ENCODE peak calls at places on chromosomes 6 and 20, in five cellular contexts. One of them, this sample, is unnamed.

GRCh38 chr6:160194808-160195207 is 63.8 kb downstream of the SLC22A2 start:
- DNase-seq in H7: no peak
- DNase-seq in right cardiac atrium: no peak
- DNase-seq in naive thymus-derived CD8-positive, alpha-beta T cell: no peak
- DNase-seq in activated T-cell treated with anti-CD3 and anti-CD28 coated beads, Interleukin-2, amount 50 U/mL, for 4 hours: no peak
- DNase-seq in this sample: no peak

GRCh38 chr6:453152-453551 is 61.6 kb downstream of the IRF4 start:
- DNase-seq in right cardiac atrium: peak
- DNase-seq in naive thymus-derived CD8-positive, alpha-beta T cell: no peak
- DNase-seq in activated T-cell treated with anti-CD3 and anti-CD28 coated beads, Interleukin-2, amount 50 U/mL, for 4 hours: no peak
- DNase-seq in H7: no peak
- DNase-seq in this sample: peak

GRCh38 chr6:44237813-44238433 is 9.0 kb upstream of the HSP90AB1 start:
- DNase-seq in activated T-cell treated with anti-CD3 and anti-CD28 coated beads, Interleukin-2, amount 50 U/mL, for 4 hours: peak
- DNase-seq in H7: peak
- DNase-seq in right cardiac atrium: peak
- DNase-seq in naive thymus-derived CD8-positive, alpha-beta T cell: peak
- DNase-seq in this sample: peak

GRCh38 chr6:34994693-34995092 is 105.6 kb downstream of the ANKS1A start:
- DNase-seq in right cardiac atrium: no peak
- DNase-seq in activated T-cell treated with anti-CD3 and anti-CD28 coated beads, Interleukin-2, amount 50 U/mL, for 4 hours: no peak
- DNase-seq in H7: no peak
- DNase-seq in naive thymus-derived CD8-positive, alpha-beta T cell: no peak
- DNase-seq in this sample: no peak

GRCh38 chr20:50379049-50379990 is 130.9 kb upstream of the PTPN1 start:
- DNase-seq in activated T-cell treated with anti-CD3 and anti-CD28 coated beads, Interleukin-2, amount 50 U/mL, for 4 hours: no peak
- DNase-seq in naive thymus-derived CD8-positive, alpha-beta T cell: peak
- DNase-seq in H7: no peak
- DNase-seq in right cardiac atrium: peak
- DNase-seq in this sample: peak

GRCh38 chr20:48791014-48791413 is 36.8 kb downstream of the PREX1 start:
- DNase-seq in right cardiac atrium: no peak
- DNase-seq in H7: no peak
- DNase-seq in naive thymus-derived CD8-positive, alpha-beta T cell: no peak
- DNase-seq in activated T-cell treated with anti-CD3 and anti-CD28 coated beads, Interleukin-2, amount 50 U/mL, for 4 hours: no peak
- DNase-seq in this sample: no peak

GRCh38 chr20:63094767-63095499 is 88.2 kb upstream of the BHLHE23 start:
- DNase-seq in H7: peak
- DNase-seq in activated T-cell treated with anti-CD3 and anti-CD28 coated beads, Interleukin-2, amount 50 U/mL, for 4 hours: no peak
- DNase-seq in right cardiac atrium: no peak
- DNase-seq in naive thymus-derived CD8-positive, alpha-beta T cell: no peak
- DNase-seq in this sample: no peak

GRCh38 chr6:16322666-16323312 is 84.4 kb downstream of the GMPR start:
- DNase-seq in activated T-cell treated with anti-CD3 and anti-CD28 coated beads, Interleukin-2, amount 50 U/mL, for 4 hours: peak
- DNase-seq in H7: no peak
- DNase-seq in right cardiac atrium: peak
- DNase-seq in naive thymus-derived CD8-positive, alpha-beta T cell: peak
- DNase-seq in this sample: no peak

GRCh38 chr6:33297956-33298772 is 578 bp downstream of the RGL2 start:
- DNase-seq in naive thymus-derived CD8-positive, alpha-beta T cell: peak
- DNase-seq in H7: peak
- DNase-seq in right cardiac atrium: peak
- DNase-seq in activated T-cell treated with anti-CD3 and anti-CD28 coated beads, Interleukin-2, amount 50 U/mL, for 4 hours: peak
- DNase-seq in this sample: peak

GRCh38 chr20:46784450-46785127 is 75.1 kb downstream of the SLC2A10 start:
- DNase-seq in naive thymus-derived CD8-positive, alpha-beta T cell: no peak
- DNase-seq in activated T-cell treated with anti-CD3 and anti-CD28 coated beads, Interleukin-2, amount 50 U/mL, for 4 hours: no peak
- DNase-seq in H7: no peak
- DNase-seq in right cardiac atrium: no peak
- DNase-seq in this sample: no peak

GRCh38 chr20:62156592-62157386 is 13.2 kb downstream of the SS18L1 start:
- DNase-seq in H7: peak
- DNase-seq in right cardiac atrium: peak
- DNase-seq in naive thymus-derived CD8-positive, alpha-beta T cell: peak
- DNase-seq in activated T-cell treated with anti-CD3 and anti-CD28 coated beads, Interleukin-2, amount 50 U/mL, for 4 hours: peak
- DNase-seq in this sample: peak

GRCh38 chr6:1574083-1574761 is 35.5 kb upstream of the FOXC1 start:
- DNase-seq in right cardiac atrium: no peak
- DNase-seq in H7: no peak
- DNase-seq in naive thymus-derived CD8-positive, alpha-beta T cell: no peak
- DNase-seq in activated T-cell treated with anti-CD3 and anti-CD28 coated beads, Interleukin-2, amount 50 U/mL, for 4 hours: no peak
- DNase-seq in this sample: no peak

GRCh38 chr6:151096255-151096612 is 143.5 kb upstream of the AKAP12 start:
- DNase-seq in activated T-cell treated with anti-CD3 and anti-CD28 coated beads, Interleukin-2, amount 50 U/mL, for 4 hours: no peak
- DNase-seq in H7: no peak
- DNase-seq in naive thymus-derived CD8-positive, alpha-beta T cell: no peak
- DNase-seq in right cardiac atrium: no peak
- DNase-seq in this sample: no peak

GRCh38 chr6:43575105-43575771 is 600 bp downstream of the XPO5 start:
- DNase-seq in H7: peak
- DNase-seq in right cardiac atrium: no peak
- DNase-seq in naive thymus-derived CD8-positive, alpha-beta T cell: no peak
- DNase-seq in activated T-cell treated with anti-CD3 and anti-CD28 coated beads, Interleukin-2, amount 50 U/mL, for 4 hours: peak
- DNase-seq in this sample: peak

GRCh38 chr6:2767327-2767985 is 2.3 kb downstream of the WRNIP1 start:
- DNase-seq in right cardiac atrium: no peak
- DNase-seq in H7: no peak
- DNase-seq in naive thymus-derived CD8-positive, alpha-beta T cell: no peak
- DNase-seq in activated T-cell treated with anti-CD3 and anti-CD28 coated beads, Interleukin-2, amount 50 U/mL, for 4 hours: no peak
- DNase-seq in this sample: no peak

GRCh38 chr6:101090281-101090680 is 209.2 kb upstream of the ASCC3 start:
- DNase-seq in activated T-cell treated with anti-CD3 and anti-CD28 coated beads, Interleukin-2, amount 50 U/mL, for 4 hours: no peak
- DNase-seq in H7: no peak
- DNase-seq in naive thymus-derived CD8-positive, alpha-beta T cell: no peak
- DNase-seq in right cardiac atrium: no peak
- DNase-seq in this sample: no peak

GRCh38 chr6:41451515-41452163 is 94.5 kb upstream of the FOXP4 start:
- DNase-seq in activated T-cell treated with anti-CD3 and anti-CD28 coated beads, Interleukin-2, amount 50 U/mL, for 4 hours: no peak
- DNase-seq in naive thymus-derived CD8-positive, alpha-beta T cell: no peak
- DNase-seq in H7: no peak
- DNase-seq in right cardiac atrium: no peak
- DNase-seq in this sample: no peak

GRCh38 chr20:56828402-56828801 is 199.3 kb downstream of the TFAP2C start:
- DNase-seq in H7: peak
- DNase-seq in activated T-cell treated with anti-CD3 and anti-CD28 coated beads, Interleukin-2, amount 50 U/mL, for 4 hours: no peak
- DNase-seq in right cardiac atrium: no peak
- DNase-seq in naive thymus-derived CD8-positive, alpha-beta T cell: no peak
- DNase-seq in this sample: no peak

GRCh38 chr6:53032853-53033252 is 32.4 kb upstream of the FBXO9 start:
- DNase-seq in right cardiac atrium: no peak
- DNase-seq in naive thymus-derived CD8-positive, alpha-beta T cell: no peak
- DNase-seq in activated T-cell treated with anti-CD3 and anti-CD28 coated beads, Interleukin-2, amount 50 U/mL, for 4 hours: no peak
- DNase-seq in H7: no peak
- DNase-seq in this sample: no peak

GRCh38 chr6:157099912-157100593 is 223.3 kb downstream of the TMEM242 start:
- DNase-seq in activated T-cell treated with anti-CD3 and anti-CD28 coated beads, Interleukin-2, amount 50 U/mL, for 4 hours: peak
- DNase-seq in H7: no peak
- DNase-seq in naive thymus-derived CD8-positive, alpha-beta T cell: no peak
- DNase-seq in right cardiac atrium: no peak
- DNase-seq in this sample: no peak

GRCh38 chr20:10660661-10661060 is 13.1 kb downstream of the JAG1 start:
- DNase-seq in activated T-cell treated with anti-CD3 and anti-CD28 coated beads, Interleukin-2, amount 50 U/mL, for 4 hours: no peak
- DNase-seq in naive thymus-derived CD8-positive, alpha-beta T cell: no peak
- DNase-seq in right cardiac atrium: no peak
- DNase-seq in H7: no peak
- DNase-seq in this sample: no peak

GRCh38 chr20:25353754-25354705 is 36.6 kb downstream of the ABHD12 start:
- DNase-seq in H7: no peak
- DNase-seq in activated T-cell treated with anti-CD3 and anti-CD28 coated beads, Interleukin-2, amount 50 U/mL, for 4 hours: no peak
- DNase-seq in naive thymus-derived CD8-positive, alpha-beta T cell: no peak
- DNase-seq in right cardiac atrium: no peak
- DNase-seq in this sample: peak

GRCh38 chr20:3134151-3134550 is 25.5 kb downstream of the FASTKD5 start:
- DNase-seq in activated T-cell treated with anti-CD3 and anti-CD28 coated beads, Interleukin-2, amount 50 U/mL, for 4 hours: no peak
- DNase-seq in H7: no peak
- DNase-seq in naive thymus-derived CD8-positive, alpha-beta T cell: no peak
- DNase-seq in right cardiac atrium: no peak
- DNase-seq in this sample: no peak

This sample was measured in cerebellum.